ENCODE peak calls at places on chromosomes 5 and 9, in ten cellular contexts. U is CD8-positive, alpha-beta memory T cell; H is aorta; Z is ovary; F is tibial artery; V is lung; E is HAP-1; K is adipocyte; D is GM23248; G is mammary epithelial cell. T is an unnamed sample. For H3K9me3, the result is how much of the 10 kb centered on the place peaks cover.

GRCh38 chr9:94867281-94867841 is 140.9 kb downstream of the AOPEP start:
- DNase-seq in U (no peak), H (peak), Z (peak), F (peak), V (peak), E (peak), K (peak), D (peak), G (peak), T (no peak)

GRCh38 chr9:110058304-110058953 is 149.5 kb downstream of the C9orf152 start:
- DNase-seq in U (no peak), H (peak), Z (no peak), F (no peak), V (peak), E (peak), K (peak), D (no peak), G (peak), T (peak)

GRCh38 chr5:126178521-126178920 is 244.7 kb upstream of the GRAMD2B start:
- DNase-seq in U (no peak), H (no peak), Z (no peak), F (no peak), V (no peak), E (no peak), K (peak), D (peak), G (no peak), T (no peak)

GRCh38 chr9:119853126-119853525 is 483.9 kb upstream of the BRINP1 start:
- DNase-seq in U (no peak), H (no peak), Z (no peak), F (no peak), V (no peak), E (no peak), K (no peak), D (no peak), G (no peak), T (no peak)

GRCh38 chr5:73338201-73339126 is 110.1 kb downstream of the FOXD1 start:
- DNase-seq in U (no peak), H (no peak), Z (no peak), F (no peak), V (no peak), E (no peak), K (peak), D (peak), G (no peak), T (no peak)

GRCh38 chr9:72352911-72353388 is 12.1 kb downstream of the ZFAND5 start:
- DNase-seq in U (no peak), H (no peak), Z (no peak), F (no peak), V (no peak), E (peak), K (no peak), D (peak), G (no peak), T (no peak)

GRCh38 chr5:167743685-167744084 is 547.8 kb upstream of the WWC1 start:
- DNase-seq in U (no peak), H (no peak), Z (no peak), F (no peak), V (no peak), E (no peak), K (peak), D (peak), G (peak), T (no peak)

GRCh38 chr9:30925635-30926034 is 1458.8 kb upstream of the ACO1 start:
- DNase-seq in U (no peak), H (no peak), Z (no peak), F (no peak), V (no peak), E (no peak), K (no peak), D (no peak), G (peak), T (no peak)

GRCh38 chr9:111548623-111549022 is 23.6 kb downstream of the ZNF483 start:
- DNase-seq in U (no peak), H (no peak), Z (no peak), F (no peak), V (no peak), E (no peak), K (no peak), D (no peak), G (no peak), T (no peak)

GRCh38 chr5:40273936-40274335 is 405.8 kb upstream of the PTGER4 start:
- DNase-seq in U (no peak), H (no peak), Z (no peak), F (no peak), V (no peak), E (no peak), K (no peak), D (no peak), G (no peak), T (no peak)

GRCh38 chr5:104146652-104147051 is 584.1 kb upstream of the NUDT12 start:
- DNase-seq in U (no peak), H (no peak), Z (no peak), F (no peak), V (no peak), E (peak), K (peak), D (no peak), G (no peak), T (no peak)

GRCh38 chr5:132947661-132948060 is 15.8 kb downstream of the AFF4 start:
- DNase-seq in U (no peak), H (no peak), Z (no peak), F (no peak), V (no peak), E (no peak), K (peak), D (peak), G (no peak), T (no peak)

GRCh38 chr5:173495225-173495904 is 121.1 kb downstream of the BOD1 start:
- DNase-seq in U (no peak), H (no peak), Z (no peak), F (peak), V (no peak), E (no peak), K (peak), D (peak), G (no peak), T (no peak)

GRCh38 chr9:21110708-21111576 is 30.7 kb downstream of the IFNW1 start:
- DNase-seq in U (peak), H (no peak), Z (no peak), F (no peak), V (no peak), E (peak), K (peak), D (peak), G (peak), T (no peak)

GRCh38 chr5:14900661-14901461 is 29.3 kb upstream of the ANKH start:
- DNase-seq in U (no peak), H (peak), Z (no peak), F (no peak), V (peak), E (no peak), K (peak), D (peak), G (no peak), T (no peak)

GRCh38 chr5:177300236-177300880 is 3.2 kb downstream of the RAB24 start:
- DNase-seq in U (peak), H (peak), Z (peak), F (peak), V (peak), E (no peak), K (peak), D (peak), G (peak), T (no peak)

GRCh38 chr5:75512383-75513074 is 838 bp downstream of the POLK start:
- DNase-seq in U (no peak), H (peak), Z (peak), F (no peak), V (no peak), E (no peak), K (peak), D (peak), G (no peak), T (no peak)

GRCh38 chr5:132471006-132471907 is 19.3 kb downstream of the IRF1 start:
- DNase-seq in U (no peak), H (no peak), Z (no peak), F (no peak), V (no peak), E (no peak), K (no peak), D (no peak), G (no peak), T (peak)

GRCh38 chr9:101639785-101640437 is 45.1 kb upstream of the PPP3R2 start:
- DNase-seq in U (no peak), H (no peak), Z (no peak), F (no peak), V (no peak), E (no peak), K (no peak), D (no peak), G (no peak), T (no peak)

GRCh38 chr5:66967102-66967501 is 229.5 kb downstream of the CD180 start:
- DNase-seq in U (no peak), H (no peak), Z (no peak), F (no peak), V (no peak), E (no peak), K (peak), D (peak), G (no peak), T (no peak)

GRCh38 chr9:93057703-93058356 is 671 bp upstream of the SUSD3 start:
- DNase-seq in U (peak), H (no peak), Z (peak), F (no peak), V (no peak), E (no peak), K (no peak), D (no peak), G (no peak), T (no peak)

GRCh38 chr5:123203105-123203794 is 114.2 kb downstream of the PRDM6 start:
- DNase-seq in U (no peak), H (no peak), Z (no peak), F (no peak), V (no peak), E (no peak), K (peak), D (peak), G (no peak), T (no peak)

GRCh38 chr5:38925154-38925925 is 79.5 kb downstream of the OSMR start:
- DNase-seq in U (no peak), H (no peak), Z (no peak), F (no peak), V (no peak), E (no peak), K (peak), D (peak), G (no peak), T (no peak)

GRCh38 chr5:173517648-173518047 is 98.8 kb downstream of the BOD1 start:
- DNase-seq in U (no peak), H (no peak), Z (no peak), F (no peak), V (no peak), E (peak), K (no peak), D (no peak), G (no peak), T (no peak)

GRCh38 chr9:18437315-18438200 is 36.4 kb upstream of the ADAMTSL1 start:
- DNase-seq in U (no peak), H (peak), Z (peak), F (no peak), V (no peak), E (no peak), K (peak), D (peak), G (no peak), T (no peak)

GRCh38 chr5:115028557-115028956 is 141.2 kb downstream of the TRIM36 start:
- DNase-seq in U (no peak), H (no peak), Z (no peak), F (no peak), V (no peak), E (no peak), K (no peak), D (no peak), G (no peak), T (no peak)

GRCh38 chr9:87107072-87107471 is 159.8 kb upstream of the GAS1 start:
- DNase-seq in U (no peak), H (no peak), Z (no peak), F (no peak), V (no peak), E (no peak), K (no peak), D (no peak), G (peak), T (no peak)

GRCh38 chr5:89098199-89098756 is 215.3 kb upstream of the MEF2C start:
- DNase-seq in U (no peak), H (no peak), Z (no peak), F (no peak), V (no peak), E (no peak), K (no peak), D (no peak), G (no peak), T (no peak)

GRCh38 chr9:93662952-93663572 is 86.7 kb downstream of the PHF2 start:
- DNase-seq in U (no peak), H (no peak), Z (no peak), F (peak), V (no peak), E (no peak), K (no peak), D (no peak), G (no peak), T (no peak)

DNA sequence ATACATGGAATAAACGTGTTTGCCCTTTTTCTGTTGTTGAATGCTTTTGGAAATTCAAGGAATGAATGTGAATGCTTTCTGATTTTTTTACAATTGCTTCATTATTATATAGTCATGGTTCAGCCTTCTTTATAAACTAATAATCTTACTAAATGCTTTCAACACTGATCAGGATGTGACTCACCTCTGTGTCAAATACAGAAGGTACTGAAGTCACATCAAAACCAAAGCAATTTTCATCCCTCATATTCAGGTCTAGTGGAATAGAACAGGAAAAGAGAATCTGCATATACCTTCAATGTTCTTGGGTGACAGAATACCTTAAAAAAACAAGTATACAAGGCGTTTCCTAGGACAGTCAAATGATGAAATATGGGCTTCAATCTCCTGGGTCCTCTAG is 170.7 kb downstream of the PDE4D start:
- DNase-seq in U (no peak), H (no peak), Z (no peak), F (no peak), V (no peak), E (no peak), K (no peak), D (peak), G (peak), T (no peak)
- H3K9me3 ChIP-seq in U (under half), H (under half), Z (under half), F (under half), V (under half), E (under half), K (under half), D (under half), G (under half), T (under half)

GRCh38 chr5:141354900-141355469 is at the start of gene PCDHGA4:
- DNase-seq in U (no peak), H (no peak), Z (no peak), F (no peak), V (no peak), E (no peak), K (peak), D (peak), G (no peak), T (no peak)
- H3K9me3 ChIP-seq in U (under half), H (under half), Z (under half), F (under half), V (under half), E (under half), K (half or more), D (under half), G (under half), T (under half)

GRCh38 chr5:141303756-141304155 is at the start of gene SLC25A2:
- DNase-seq in U (no peak), H (no peak), Z (no peak), F (no peak), V (no peak), E (no peak), K (no peak), D (no peak), G (no peak), T (no peak)
- H3K9me3 ChIP-seq in U (under half), H (under half), Z (under half), F (under half), V (under half), E (under half), K (half or more), D (under half), G (under half), T (under half)

DNA sequence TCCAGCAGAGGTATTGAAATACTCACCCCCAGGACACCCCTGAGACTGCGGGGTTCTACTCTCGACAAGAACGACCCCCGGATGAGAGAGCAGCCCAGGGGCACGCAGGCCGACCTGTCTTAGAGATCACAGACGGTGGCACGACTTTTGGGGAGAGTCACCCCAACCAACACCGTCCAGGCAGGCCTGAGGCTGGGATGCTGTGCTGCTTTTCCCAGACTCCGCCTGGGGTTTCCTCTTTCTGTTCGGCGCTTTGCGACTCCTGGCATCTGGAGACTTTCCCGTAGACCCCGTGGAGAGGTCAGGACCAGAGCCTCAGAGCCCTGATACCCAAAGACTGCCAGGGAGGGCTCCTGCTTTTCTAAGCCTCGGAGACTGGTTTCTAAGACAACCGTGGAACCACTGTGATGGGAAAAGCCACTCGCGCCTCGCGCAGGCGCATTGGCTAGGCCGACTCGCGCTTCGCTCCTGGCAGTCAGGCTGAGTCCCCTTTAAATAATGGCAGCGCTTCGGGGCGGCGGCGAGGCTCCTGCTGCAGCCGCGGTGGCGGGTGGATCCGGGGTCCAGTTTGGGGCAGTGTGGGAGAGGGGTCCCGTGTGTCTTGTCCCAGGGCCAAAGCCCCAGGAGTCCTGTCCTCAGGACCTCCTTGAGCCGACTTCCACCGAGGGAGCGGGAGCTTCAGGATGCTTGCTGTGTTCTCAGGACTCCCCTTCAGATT is 484.0 kb downstream of the SPATA31A7 start:
- DNase-seq in U (no peak), H (peak), Z (no peak), F (peak), V (no peak), E (no peak), K (no peak), D (no peak), G (no peak), T (no peak)
- H3K9me3 ChIP-seq in U (under half), H (under half), Z (under half), F (under half), V (under half), E (under half), K (under half), D (under half), G (under half), T (under half)

GRCh38 chr5:166178681-166179080 is 2112.8 kb upstream of the WWC1 start:
- DNase-seq in U (no peak), H (no peak), Z (no peak), F (no peak), V (no peak), E (no peak), K (no peak), D (no peak), G (no peak), T (no peak)
- H3K9me3 ChIP-seq in U (under half), H (under half), Z (under half), F (under half), V (under half), E (under half), K (under half), D (under half), G (under half), T (under half)